ENCODE peak calls at places on chromosomes 7 and 10, in four cellular contexts. One of them, this sample, is unnamed.

GRCh38 chr7:129227646-129228578 is 3.1 kb downstream of the AHCYL2 start:
- DNase-seq in aorta: no peak
- DNase-seq in AG08395: no peak
- DNase-seq in GM20000: no peak
- DNase-seq in this sample: no peak

GRCh38 chr7:158976849-158977593 is 120.7 kb downstream of the DYNC2I1 start:
- DNase-seq in AG08395: peak
- DNase-seq in GM20000: peak
- DNase-seq in aorta: peak
- DNase-seq in this sample: peak

GRCh38 chr10:16481052-16481728 is 40.5 kb downstream of the C1QL3 start:
- DNase-seq in aorta: no peak
- DNase-seq in GM20000: no peak
- DNase-seq in AG08395: no peak
- DNase-seq in this sample: no peak

GRCh38 chr7:107799645-107800264 is 3.3 kb downstream of the SLC26A3 start:
- DNase-seq in AG08395: no peak
- DNase-seq in aorta: no peak
- DNase-seq in GM20000: no peak
- DNase-seq in this sample: no peak

GRCh38 chr10:43408331-43408709 is 666 bp downstream of the HNRNPF start:
- DNase-seq in GM20000: no peak
- DNase-seq in AG08395: no peak
- DNase-seq in aorta: no peak
- DNase-seq in this sample: no peak

GRCh38 chr10:76209135-76209534 is 777.7 kb downstream of the LRMDA start:
- DNase-seq in GM20000: no peak
- DNase-seq in aorta: no peak
- DNase-seq in AG08395: no peak
- DNase-seq in this sample: peak

GRCh38 chr7:27693794-27694193 is 31.1 kb upstream of the HIBADH start:
- DNase-seq in AG08395: no peak
- DNase-seq in aorta: no peak
- DNase-seq in GM20000: no peak
- DNase-seq in this sample: no peak

GRCh38 chr7:27921081-27921836 is 181.3 kb downstream of the TAX1BP1 start:
- DNase-seq in GM20000: peak
- DNase-seq in AG08395: peak
- DNase-seq in aorta: no peak
- DNase-seq in this sample: peak

GRCh38 chr10:97263971-97264370 is 28.5 kb downstream of the ARHGAP19 start:
- DNase-seq in aorta: no peak
- DNase-seq in GM20000: no peak
- DNase-seq in AG08395: no peak
- DNase-seq in this sample: no peak

GRCh38 chr7:108270385-108270784 is 140.2 kb upstream of the LAMB4 start:
- DNase-seq in aorta: no peak
- DNase-seq in GM20000: peak
- DNase-seq in AG08395: no peak
- DNase-seq in this sample: no peak

GRCh38 chr7:70776627-70777101 is 355.3 kb upstream of the GALNT17 start:
- DNase-seq in aorta: no peak
- DNase-seq in AG08395: peak
- DNase-seq in GM20000: no peak
- DNase-seq in this sample: no peak

GRCh38 chr7:112063974-112064373 is 142.2 kb downstream of the DOCK4 start:
- DNase-seq in AG08395: no peak
- DNase-seq in aorta: no peak
- DNase-seq in GM20000: no peak
- DNase-seq in this sample: no peak

GRCh38 chr10:52318822-52319464 is 4.9 kb downstream of the DKK1 start:
- DNase-seq in aorta: no peak
- DNase-seq in GM20000: no peak
- DNase-seq in AG08395: peak
- DNase-seq in this sample: peak

GRCh38 chr7:87218941-87219544 is 489 bp downstream of the TMEM243 start:
- DNase-seq in AG08395: peak
- DNase-seq in GM20000: peak
- DNase-seq in aorta: peak
- DNase-seq in this sample: peak

GRCh38 chr10:90751107-90751997 is 106.5 kb downstream of the HTR7 start:
- DNase-seq in aorta: no peak
- DNase-seq in GM20000: peak
- DNase-seq in AG08395: peak
- DNase-seq in this sample: peak

GRCh38 chr7:13327669-13328068 is 640.2 kb downstream of the ARL4A start:
- DNase-seq in GM20000: no peak
- DNase-seq in aorta: no peak
- DNase-seq in AG08395: no peak
- DNase-seq in this sample: no peak

GRCh38 chr7:105708681-105709080 is 127.4 kb upstream of the EFCAB10 start:
- DNase-seq in GM20000: no peak
- DNase-seq in AG08395: no peak
- DNase-seq in aorta: no peak
- DNase-seq in this sample: no peak

GRCh38 chr7:118300177-118300576 is 75.7 kb downstream of the ANKRD7 start:
- DNase-seq in GM20000: no peak
- DNase-seq in AG08395: no peak
- DNase-seq in aorta: no peak
- DNase-seq in this sample: no peak

GRCh38 chr10:129769381-129770116 is 194.5 kb downstream of the EBF3 start:
- DNase-seq in aorta: no peak
- DNase-seq in GM20000: no peak
- DNase-seq in AG08395: no peak
- DNase-seq in this sample: no peak

GRCh38 chr10:16780338-16780880 is 36.8 kb downstream of the RSU1 start:
- DNase-seq in GM20000: no peak
- DNase-seq in aorta: no peak
- DNase-seq in AG08395: no peak
- DNase-seq in this sample: no peak

GRCh38 chr10:105189464-105189800 is 548.3 kb downstream of the SORCS3 start:
- DNase-seq in GM20000: no peak
- DNase-seq in AG08395: peak
- DNase-seq in aorta: no peak
- DNase-seq in this sample: no peak

GRCh38 chr7:115728518-115728917 is 302.0 kb downstream of the TFEC start:
- DNase-seq in GM20000: no peak
- DNase-seq in AG08395: no peak
- DNase-seq in aorta: no peak
- DNase-seq in this sample: no peak

GRCh38 chr7:149741629-149742028 is 31.8 kb downstream of the ZNF467 start:
- DNase-seq in AG08395: peak
- DNase-seq in aorta: no peak
- DNase-seq in GM20000: peak
- DNase-seq in this sample: peak

GRCh38 chr7:91720255-91720937 is 160.1 kb downstream of the MTERF1 start:
- DNase-seq in GM20000: no peak
- DNase-seq in AG08395: no peak
- DNase-seq in aorta: no peak
- DNase-seq in this sample: peak

GRCh38 chr10:112811741-112812551 is 138.1 kb upstream of the TCF7L2 start:
- DNase-seq in AG08395: peak
- DNase-seq in GM20000: no peak
- DNase-seq in aorta: peak
- DNase-seq in this sample: peak

GRCh38 chr10:14125564-14125963 is 205.2 kb downstream of the FRMD4A start:
- DNase-seq in GM20000: no peak
- DNase-seq in aorta: no peak
- DNase-seq in AG08395: no peak
- DNase-seq in this sample: no peak

GRCh38 chr7:142231716-142232115 is 26.1 kb downstream of the PRSS58 start:
- DNase-seq in AG08395: no peak
- DNase-seq in aorta: no peak
- DNase-seq in GM20000: no peak
- DNase-seq in this sample: no peak

GRCh38 chr10:76177945-76178344 is 746.5 kb downstream of the LRMDA start:
- DNase-seq in AG08395: no peak
- DNase-seq in aorta: no peak
- DNase-seq in GM20000: no peak
- DNase-seq in this sample: no peak

GRCh38 chr10:6755891-6756460 is 175.9 kb upstream of the PRKCQ start:
- DNase-seq in GM20000: peak
- DNase-seq in AG08395: peak
- DNase-seq in aorta: no peak
- DNase-seq in this sample: peak

GRCh38 chr10:29861811-29862505 is 197.4 kb downstream of the JCAD start:
- DNase-seq in aorta: no peak
- DNase-seq in GM20000: no peak
- DNase-seq in AG08395: peak
- DNase-seq in this sample: peak

GRCh38 chr10:17001297-17001744 is 128.3 kb downstream of the CUBN start:
- DNase-seq in AG08395: no peak
- DNase-seq in GM20000: no peak
- DNase-seq in aorta: no peak
- DNase-seq in this sample: peak

GRCh38 chr7:1946025-1946424 is 275.9 kb downstream of the ELFN1 start:
- DNase-seq in GM20000: no peak
- DNase-seq in AG08395: no peak
- DNase-seq in aorta: peak
- DNase-seq in this sample: no peak

GRCh38 chr7:142362349-142362748 is 104.5 kb upstream of the PRSS58 start:
- DNase-seq in GM20000: no peak
- DNase-seq in AG08395: no peak
- DNase-seq in aorta: no peak
- DNase-seq in this sample: no peak

GRCh38 chr7:26305048-26305868 is 13.6 kb downstream of the SNX10 start:
- DNase-seq in GM20000: no peak
- DNase-seq in aorta: no peak
- DNase-seq in AG08395: no peak
- DNase-seq in this sample: no peak

GRCh38 chr10:2214035-2214434 is 476.7 kb upstream of the ADARB2 start:
- DNase-seq in GM20000: no peak
- DNase-seq in aorta: no peak
- DNase-seq in AG08395: no peak
- DNase-seq in this sample: no peak

GRCh38 chr10:132575320-132576201 is 38.0 kb downstream of the INPP5A start:
- DNase-seq in AG08395: no peak
- DNase-seq in aorta: peak
- DNase-seq in GM20000: peak
- DNase-seq in this sample: peak

GRCh38 chr7:115116773-115117715 is 195.2 kb downstream of the MDFIC start:
- DNase-seq in GM20000: no peak
- DNase-seq in AG08395: no peak
- DNase-seq in aorta: no peak
- DNase-seq in this sample: no peak